ENCODE peak calls at places on chromosome 11, in eight cellular contexts. G is CD8-positive, alpha-beta memory T cell; I is esophagus squamous epithelium; N is mesenchymal stem cell; B is tibial nerve; C is mammary epithelial cell; E is upper lobe of right lung; M is right lobe of liver. H is an unnamed sample. For H3K36me3, the result is how much of the 10 kb centered on the place peaks cover.

GRCh38 chr11:35746356-35747153 is 84.0 kb downstream of the TRIM44 start:
- DNase-seq in N (peak), G (no peak), B (no peak), I (no peak), E (no peak), M (no peak), C (no peak), H (no peak)

GRCh38 chr11:26949846-26950245 is 44.1 kb upstream of the FIBIN start:
- DNase-seq in C (no peak), E (no peak), G (no peak), M (no peak), I (no peak), N (peak), B (no peak), H (no peak)

GRCh38 chr11:8253566-8253965 is 10.1 kb downstream of the LMO1 start:
- DNase-seq in G (no peak), E (peak), B (no peak), M (peak), I (no peak), C (no peak), N (no peak), H (no peak)

GRCh38 chr11:11849127-11849746 is 7.5 kb downstream of the USP47 start:
- DNase-seq in I (no peak), N (peak), C (peak), M (peak), G (peak), E (no peak), B (peak), H (no peak)

GRCh38 chr11:75320643-75321042 is 30.8 kb downstream of the ARRB1 start:
- DNase-seq in G (no peak), I (no peak), N (no peak), E (no peak), M (no peak), C (no peak), B (no peak), H (no peak)

GRCh38 chr11:68564261-68564660 is 103.7 kb downstream of the PPP6R3 start:
- DNase-seq in C (no peak), M (no peak), N (no peak), B (no peak), G (no peak), I (no peak), E (no peak), H (no peak)

GRCh38 chr11:112588252-112588668 is 327.6 kb upstream of the PLET1 start:
- DNase-seq in I (peak), G (peak), N (peak), M (peak), E (no peak), C (peak), B (peak), H (peak)

GRCh38 chr11:125070699-125071254 is 7.7 kb downstream of the SLC37A2 start:
- DNase-seq in C (peak), B (peak), M (peak), I (no peak), N (peak), E (peak), G (no peak), H (no peak)

GRCh38 chr11:126152586-126152985 is 58.9 kb downstream of the RPUSD4 start:
- DNase-seq in E (no peak), C (no peak), B (no peak), N (no peak), M (no peak), G (no peak), I (no peak), H (no peak)

GRCh38 chr11:46338988-46339666 is 8.1 kb upstream of the DGKZ start:
- DNase-seq in C (no peak), M (no peak), I (no peak), E (no peak), G (no peak), N (peak), B (no peak), H (peak)

GRCh38 chr11:130024356-130024755 is 21.7 kb upstream of the PRDM10 start:
- DNase-seq in N (no peak), G (no peak), E (no peak), C (no peak), I (no peak), B (no peak), M (no peak), H (no peak)

GRCh38 chr11:109728056-109728455 is 306.1 kb downstream of the C11orf87 start:
- DNase-seq in M (no peak), I (no peak), G (no peak), C (peak), B (no peak), N (peak), E (no peak), H (no peak)

GRCh38 chr11:36492724-36493304 is 17.3 kb downstream of the TRAF6 start:
- DNase-seq in E (no peak), I (no peak), M (no peak), N (peak), B (peak), G (peak), C (peak), H (peak)

GRCh38 chr11:68146704-68147474 is 25.7 kb upstream of the CHKA start:
- DNase-seq in G (no peak), C (no peak), I (no peak), N (peak), B (no peak), E (peak), M (peak), H (no peak)

GRCh38 chr11:95922099-95922498 is 1.8 kb downstream of the MTMR2 start:
- DNase-seq in G (no peak), E (no peak), I (no peak), N (peak), C (no peak), M (no peak), B (no peak), H (no peak)

GRCh38 chr11:134647066-134647746 is 235.2 kb upstream of the B3GAT1 start:
- DNase-seq in N (no peak), B (no peak), G (no peak), I (no peak), C (no peak), M (no peak), E (no peak), H (no peak)

GRCh38 chr11:62439785-62440602 is 21.2 kb downstream of the SCGB1A1 start:
- DNase-seq in G (no peak), B (peak), E (no peak), N (no peak), M (no peak), C (no peak), I (no peak), H (no peak)

GRCh38 chr11:36751996-36752395 is 154.0 kb upstream of the RAG2 start:
- DNase-seq in E (no peak), N (no peak), C (no peak), M (no peak), I (no peak), G (no peak), B (no peak), H (no peak)

GRCh38 chr11:8080674-8081590 is at the start of gene TUB:
- DNase-seq in E (no peak), B (no peak), G (no peak), M (no peak), I (no peak), N (peak), C (no peak), H (no peak)

GRCh38 chr11:2483426-2483825 is 38.6 kb downstream of the KCNQ1 start:
- DNase-seq in C (no peak), G (no peak), B (no peak), E (peak), N (no peak), I (no peak), M (no peak), H (no peak)

GRCh38 chr11:65502852-65503603 is 4.2 kb downstream of the MALAT1 start:
- DNase-seq in M (no peak), E (no peak), N (peak), G (peak), I (no peak), B (peak), C (no peak), H (no peak)

GRCh38 chr11:119741369-119742262 is 12.6 kb upstream of the NECTIN1 start:
- DNase-seq in M (peak), E (peak), G (peak), I (no peak), B (no peak), N (peak), C (no peak), H (no peak)

GRCh38 chr11:118156531-118157185 is 4.0 kb upstream of the SCN4B start:
- DNase-seq in B (no peak), I (no peak), N (no peak), G (peak), C (no peak), E (no peak), M (no peak), H (no peak)

GRCh38 chr11:129508163-129508562 is 132.5 kb downstream of the BARX2 start:
- DNase-seq in E (no peak), G (no peak), M (no peak), I (no peak), B (no peak), N (no peak), C (no peak), H (no peak)

GRCh38 chr11:123460006-123460700 is 30.1 kb downstream of the GRAMD1B start:
- DNase-seq in E (no peak), I (no peak), C (no peak), M (no peak), G (no peak), B (no peak), N (no peak), H (no peak)

GRCh38 chr11:60950933-60951610 is 904 bp downstream of the SLC15A3 start:
- DNase-seq in M (no peak), I (no peak), C (no peak), N (peak), G (peak), E (peak), B (no peak), H (no peak)

GRCh38 chr11:67698247-67698646 is 23.8 kb upstream of the ALDH3B2 start:
- DNase-seq in B (no peak), N (peak), G (no peak), I (no peak), C (no peak), M (no peak), E (no peak), H (no peak)

GRCh38 chr11:96648991-96649390 is 259.2 kb downstream of the JRKL start:
- DNase-seq in M (no peak), B (no peak), I (no peak), N (no peak), C (no peak), G (no peak), E (no peak), H (no peak)

GRCh38 chr11:47995318-47995717 is 15.0 kb downstream of the PTPRJ start:
- DNase-seq in C (no peak), E (no peak), N (no peak), G (no peak), I (no peak), B (no peak), M (no peak), H (no peak)

GRCh38 chr11:108199446-108200321 is 22.8 kb downstream of the NPAT start:
- DNase-seq in B (no peak), N (peak), E (no peak), C (peak), I (no peak), M (no peak), G (no peak), H (no peak)

GRCh38 chr11:1049911-1050580 is 13.5 kb upstream of the MUC6 start:
- DNase-seq in E (no peak), N (no peak), M (no peak), B (no peak), I (no peak), C (no peak), G (no peak), H (no peak)

GRCh38 chr11:17846852-17847453 is 112.4 kb downstream of the KCNC1 start:
- DNase-seq in B (no peak), M (no peak), N (no peak), E (no peak), I (no peak), C (peak), G (no peak), H (no peak)

GRCh38 chr11:113148076-113148475 is 166.3 kb upstream of the TTC12 start:
- DNase-seq in N (no peak), I (no peak), E (no peak), B (no peak), C (no peak), M (no peak), G (no peak), H (no peak)

GRCh38 chr11:67261942-67262681 is 4.2 kb upstream of the GRK2 start:
- DNase-seq in M (no peak), G (no peak), E (peak), N (no peak), I (no peak), C (no peak), B (no peak), H (no peak)

GRCh38 chr11:64369440-64370135 is 10.6 kb downstream of the RPS6KA4 start:
- DNase-seq in B (no peak), C (no peak), N (no peak), I (no peak), E (no peak), G (no peak), M (no peak), H (no peak)
- H3K36me3 ChIP-seq in B (half or more), C (under half), N (under half), I (half or more), E (half or more), G (under half), M (under half), H (under half)

DNA sequence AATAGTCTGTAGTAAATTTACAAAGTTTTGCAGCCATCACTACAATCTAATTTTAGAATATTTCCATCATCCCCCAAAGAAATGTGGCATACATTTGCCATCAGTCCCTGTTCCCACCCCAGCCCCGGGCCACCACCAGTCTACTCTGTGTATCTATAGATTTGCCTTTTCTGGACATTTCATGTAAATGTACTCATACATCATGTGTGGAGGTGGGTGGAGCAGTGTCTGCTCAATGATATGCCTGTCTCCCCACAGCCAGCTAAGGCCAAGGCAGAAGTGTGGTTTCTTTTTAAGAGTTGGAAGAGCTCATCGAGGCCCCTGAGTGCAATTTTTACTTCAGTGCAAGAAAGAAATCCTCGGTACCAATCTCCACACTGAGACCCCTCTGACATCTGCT is 80.5 kb downstream of the TP53I11 start:
- DNase-seq in I (no peak), N (no peak), C (no peak), E (no peak), G (no peak), M (no peak), B (no peak), H (no peak)
- H3K27ac ChIP-seq in I (no peak), N (no peak), C (no peak), E (no peak), G (no peak), M (no peak), B (no peak), H (no peak)

GRCh38 chr11:73288197-73288872 is 16.2 kb downstream of the P2RY6 start:
- DNase-seq in B (no peak), G (no peak), E (no peak), C (no peak), M (no peak), I (no peak), N (no peak), H (no peak)

GRCh38 chr11:73291196-73291595 is 16.9 kb upstream of the ARHGEF17 start:
- DNase-seq in G (no peak), M (no peak), B (no peak), E (no peak), N (no peak), C (no peak), I (no peak), H (no peak)

GRCh38 chr11:73287400-73288101 is 15.4 kb downstream of the P2RY6 start:
- DNase-seq in E (no peak), B (no peak), C (no peak), M (no peak), I (no peak), G (no peak), N (no peak), H (no peak)

GRCh38 chr11:73290536-73290935 is 17.5 kb upstream of the ARHGEF17 start:
- DNase-seq in B (no peak), N (no peak), C (no peak), G (no peak), I (no peak), M (no peak), E (no peak), H (no peak)

GRCh38 chr11:73288873-73289707 is 17.0 kb downstream of the P2RY6 start:
- DNase-seq in B (peak), M (peak), N (peak), C (peak), E (peak), I (peak), G (peak), H (no peak)
- H3K4me3 ChIP-seq in B (peak), M (no peak), N (peak), C (no peak), E (peak), I (peak), G (peak), H (no peak)

DNA sequence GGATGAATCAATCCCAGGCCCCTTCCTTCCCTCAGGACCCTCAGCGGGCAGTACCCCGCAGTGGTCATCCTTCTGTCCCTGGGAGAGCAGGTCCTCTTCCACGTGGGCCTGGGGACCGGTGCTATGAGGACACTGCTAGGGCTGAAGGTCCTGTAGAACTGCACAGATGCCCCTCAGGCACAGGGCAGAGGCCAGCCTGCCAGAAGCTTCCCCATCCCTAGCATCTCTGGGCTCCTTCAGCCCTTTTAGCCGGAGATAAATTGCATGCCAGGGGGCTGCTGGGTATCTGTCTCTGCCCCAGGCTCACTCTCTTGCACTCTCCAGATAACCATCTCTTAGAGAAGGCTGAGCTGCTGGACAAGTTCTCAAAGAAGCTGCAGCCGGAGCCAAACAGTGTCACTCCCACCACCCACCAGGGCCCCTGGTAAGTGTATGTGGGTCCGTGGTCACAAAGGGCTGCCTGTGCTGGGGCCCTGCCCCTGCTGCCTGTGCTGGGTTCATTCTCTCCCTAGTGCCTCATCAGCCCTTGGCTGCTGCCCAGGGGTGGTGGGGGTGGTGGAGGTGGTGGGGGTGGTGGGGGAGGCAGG is 2.3 kb downstream of the ATG16L2 start:
- DNase-seq in G (no peak), C (no peak), N (no peak), M (no peak), B (no peak), I (no peak), E (no peak), H (no peak)
- H3K36me3 ChIP-seq in G (under half), C (under half), N (under half), M (under half), B (under half), I (under half), E (under half), H (under half)

GRCh38 chr11:32309541-32310217 is 125.7 kb downstream of the WT1 start:
- DNase-seq in I (no peak), C (no peak), M (no peak), E (no peak), N (no peak), B (no peak), G (no peak), H (no peak)
- H3K27ac ChIP-seq in I (no peak), C (no peak), M (no peak), E (no peak), N (no peak), B (no peak), G (no peak), H (no peak)

GRCh38 chr11:6483015-6483414 is 1.7 kb downstream of the TIMM10B start:
- DNase-seq in N (no peak), B (no peak), M (no peak), C (no peak), G (no peak), I (no peak), E (no peak), H (no peak)
- H3K4me3 ChIP-seq in N (no peak), B (no peak), M (no peak), C (no peak), G (no peak), I (no peak), E (no peak), H (no peak)

GRCh38 chr11:20137637-20138036 is 22.6 kb downstream of the DBX1 start:
- DNase-seq in G (no peak), M (no peak), C (no peak), N (no peak), I (no peak), B (no peak), E (no peak), H (no peak)
- H3K36me3 ChIP-seq in G (under half), M (under half), C (under half), N (under half), I (under half), B (under half), E (under half), H (under half)

DNA sequence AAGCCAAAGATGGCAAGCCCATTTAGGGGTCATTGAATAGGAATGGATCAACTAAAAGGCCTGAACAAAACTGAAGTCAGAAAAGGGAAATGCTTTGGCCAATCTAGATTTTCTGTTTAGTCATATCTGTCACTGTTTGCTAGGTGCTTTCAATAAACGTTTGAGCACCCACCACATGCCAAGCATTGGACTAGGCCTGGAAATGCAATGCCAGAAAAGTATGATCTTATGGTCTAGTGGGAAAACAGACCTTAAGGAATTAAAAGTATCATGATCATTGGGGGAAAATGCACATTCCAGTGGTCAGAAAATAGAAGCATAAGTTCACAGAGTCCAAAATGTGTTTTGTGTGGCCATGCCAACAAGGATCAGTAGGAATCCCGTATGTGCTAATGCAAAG is 76.8 kb upstream of the BIRC3 start:
- DNase-seq in I (no peak), E (no peak), B (no peak), N (peak), G (no peak), C (no peak), M (no peak), H (no peak)
- H3K27ac ChIP-seq in I (no peak), E (no peak), B (no peak), N (peak), G (no peak), C (no peak), M (no peak), H (no peak)

H was measured in iPS DF 6.9.